ENCODE peak calls at places on chromosomes 1 and 21, in nine cellular contexts. One of them, this sample, is unnamed.

GRCh38 chr1:190377294-190377693 is 100.4 kb downstream of the BRINP3 start:
- DNase-seq in tibial nerve: no peak
- DNase-seq in cardiac fibroblast: no peak
- DNase-seq in T-helper 1 cell: no peak
- DNase-seq in NCI-H510A: no peak
- DNase-seq in RPMI8226: peak; percentile 13
- DNase-seq in adrenal gland: no peak
- DNase-seq in T-helper 9 cell: no peak
- DNase-seq in activated effector memory CD4-positive, alpha-beta T cell treated with anti-CD3 and anti-CD28 coated beads, Interleukin-2, amount 50 U/mL, for 16 hours: no peak
- DNase-seq in this sample: no peak

GRCh38 chr1:236861560-236862230 is 66.6 kb downstream of the MTR start:
- DNase-seq in RPMI8226: no peak
- DNase-seq in cardiac fibroblast: peak; percentile 18
- DNase-seq in adrenal gland: no peak
- DNase-seq in tibial nerve: no peak
- DNase-seq in T-helper 9 cell: no peak
- DNase-seq in T-helper 1 cell: no peak
- DNase-seq in activated effector memory CD4-positive, alpha-beta T cell treated with anti-CD3 and anti-CD28 coated beads, Interleukin-2, amount 50 U/mL, for 16 hours: no peak
- DNase-seq in NCI-H510A: no peak
- DNase-seq in this sample: no peak

GRCh38 chr1:193479187-193479586 is 292.8 kb upstream of the B3GALT2 start:
- DNase-seq in activated effector memory CD4-positive, alpha-beta T cell treated with anti-CD3 and anti-CD28 coated beads, Interleukin-2, amount 50 U/mL, for 16 hours: peak; percentile 87
- DNase-seq in cardiac fibroblast: no peak
- DNase-seq in tibial nerve: no peak
- DNase-seq in NCI-H510A: no peak
- DNase-seq in T-helper 9 cell: peak; percentile 66
- DNase-seq in adrenal gland: peak; percentile 53
- DNase-seq in RPMI8226: peak; percentile 88
- DNase-seq in T-helper 1 cell: peak; percentile 98
- DNase-seq in this sample: no peak

GRCh38 chr1:42319128-42319851 is 15.7 kb downstream of the FOXJ3 start:
- DNase-seq in cardiac fibroblast: peak; percentile 67
- DNase-seq in T-helper 9 cell: no peak
- DNase-seq in activated effector memory CD4-positive, alpha-beta T cell treated with anti-CD3 and anti-CD28 coated beads, Interleukin-2, amount 50 U/mL, for 16 hours: no peak
- DNase-seq in T-helper 1 cell: peak; percentile 8
- DNase-seq in tibial nerve: no peak
- DNase-seq in NCI-H510A: no peak
- DNase-seq in RPMI8226: no peak
- DNase-seq in adrenal gland: no peak
- DNase-seq in this sample: peak; percentile 36

GRCh38 chr1:205504311-205505075 is at the start of gene CDK18:
- DNase-seq in NCI-H510A: peak; percentile 91
- DNase-seq in T-helper 9 cell: peak; percentile 16
- DNase-seq in RPMI8226: peak; percentile 90
- DNase-seq in activated effector memory CD4-positive, alpha-beta T cell treated with anti-CD3 and anti-CD28 coated beads, Interleukin-2, amount 50 U/mL, for 16 hours: peak; percentile 75
- DNase-seq in cardiac fibroblast: no peak
- DNase-seq in tibial nerve: peak; percentile 49
- DNase-seq in adrenal gland: peak; percentile 94
- DNase-seq in T-helper 1 cell: no peak
- DNase-seq in this sample: peak; percentile 57

GRCh38 chr1:169452921-169453320 is 25.6 kb upstream of the CCDC181 start:
- DNase-seq in NCI-H510A: no peak
- DNase-seq in T-helper 9 cell: no peak
- DNase-seq in activated effector memory CD4-positive, alpha-beta T cell treated with anti-CD3 and anti-CD28 coated beads, Interleukin-2, amount 50 U/mL, for 16 hours: no peak
- DNase-seq in cardiac fibroblast: no peak
- DNase-seq in adrenal gland: no peak
- DNase-seq in RPMI8226: no peak
- DNase-seq in T-helper 1 cell: no peak
- DNase-seq in tibial nerve: no peak
- DNase-seq in this sample: no peak

GRCh38 chr1:192954705-192955265 is 104.4 kb downstream of the UCHL5 start:
- DNase-seq in T-helper 1 cell: no peak
- DNase-seq in NCI-H510A: no peak
- DNase-seq in tibial nerve: no peak
- DNase-seq in cardiac fibroblast: peak; percentile 56
- DNase-seq in RPMI8226: no peak
- DNase-seq in T-helper 9 cell: no peak
- DNase-seq in activated effector memory CD4-positive, alpha-beta T cell treated with anti-CD3 and anti-CD28 coated beads, Interleukin-2, amount 50 U/mL, for 16 hours: no peak
- DNase-seq in adrenal gland: no peak
- DNase-seq in this sample: no peak

GRCh38 chr1:184163674-184164470 is 112.3 kb downstream of the TSEN15 start:
- DNase-seq in T-helper 9 cell: no peak
- DNase-seq in NCI-H510A: no peak
- DNase-seq in RPMI8226: no peak
- DNase-seq in adrenal gland: peak; percentile 58
- DNase-seq in T-helper 1 cell: peak; percentile 77
- DNase-seq in tibial nerve: no peak
- DNase-seq in cardiac fibroblast: peak; percentile 52
- DNase-seq in activated effector memory CD4-positive, alpha-beta T cell treated with anti-CD3 and anti-CD28 coated beads, Interleukin-2, amount 50 U/mL, for 16 hours: no peak
- DNase-seq in this sample: peak; percentile 81

GRCh38 chr21:46056450-46056903 is 41.4 kb upstream of the COL6A2 start:
- DNase-seq in NCI-H510A: no peak
- DNase-seq in T-helper 9 cell: no peak
- DNase-seq in tibial nerve: peak; percentile 58
- DNase-seq in adrenal gland: peak; percentile 73
- DNase-seq in activated effector memory CD4-positive, alpha-beta T cell treated with anti-CD3 and anti-CD28 coated beads, Interleukin-2, amount 50 U/mL, for 16 hours: peak; percentile 51
- DNase-seq in RPMI8226: no peak
- DNase-seq in cardiac fibroblast: peak; percentile 88
- DNase-seq in T-helper 1 cell: no peak
- DNase-seq in this sample: peak; percentile 86

GRCh38 chr1:172138636-172139035 is 281.8 kb upstream of the C1orf105 start:
- DNase-seq in T-helper 1 cell: no peak
- DNase-seq in RPMI8226: no peak
- DNase-seq in NCI-H510A: no peak
- DNase-seq in cardiac fibroblast: peak; percentile 23
- DNase-seq in tibial nerve: no peak
- DNase-seq in activated effector memory CD4-positive, alpha-beta T cell treated with anti-CD3 and anti-CD28 coated beads, Interleukin-2, amount 50 U/mL, for 16 hours: no peak
- DNase-seq in T-helper 9 cell: no peak
- DNase-seq in adrenal gland: no peak
- DNase-seq in this sample: no peak

GRCh38 chr1:207079706-207080246 is 8.9 kb upstream of the C4BPB start:
- DNase-seq in NCI-H510A: no peak
- DNase-seq in tibial nerve: no peak
- DNase-seq in adrenal gland: no peak
- DNase-seq in T-helper 1 cell: no peak
- DNase-seq in cardiac fibroblast: no peak
- DNase-seq in T-helper 9 cell: no peak
- DNase-seq in RPMI8226: no peak
- DNase-seq in activated effector memory CD4-positive, alpha-beta T cell treated with anti-CD3 and anti-CD28 coated beads, Interleukin-2, amount 50 U/mL, for 16 hours: no peak
- DNase-seq in this sample: no peak

GRCh38 chr1:147598631-147599361 is 57.5 kb downstream of the BCL9 start:
- DNase-seq in T-helper 9 cell: peak; percentile 20
- DNase-seq in tibial nerve: no peak
- DNase-seq in T-helper 1 cell: peak; percentile 35
- DNase-seq in cardiac fibroblast: peak; percentile 20
- DNase-seq in activated effector memory CD4-positive, alpha-beta T cell treated with anti-CD3 and anti-CD28 coated beads, Interleukin-2, amount 50 U/mL, for 16 hours: peak; percentile 73
- DNase-seq in adrenal gland: no peak
- DNase-seq in NCI-H510A: no peak
- DNase-seq in RPMI8226: peak; percentile 36
- DNase-seq in this sample: no peak

GRCh38 chr1:43004587-43005459 is 46.2 kb upstream of the SLC2A1 start:
- DNase-seq in tibial nerve: no peak
- DNase-seq in activated effector memory CD4-positive, alpha-beta T cell treated with anti-CD3 and anti-CD28 coated beads, Interleukin-2, amount 50 U/mL, for 16 hours: no peak
- DNase-seq in RPMI8226: no peak
- DNase-seq in adrenal gland: no peak
- DNase-seq in NCI-H510A: no peak
- DNase-seq in cardiac fibroblast: no peak
- DNase-seq in T-helper 9 cell: no peak
- DNase-seq in T-helper 1 cell: no peak
- DNase-seq in this sample: no peak

GRCh38 chr1:16351994-16352841 is at the start of gene FBXO42:
- DNase-seq in T-helper 1 cell: peak; percentile 91
- DNase-seq in NCI-H510A: peak; percentile 97
- DNase-seq in activated effector memory CD4-positive, alpha-beta T cell treated with anti-CD3 and anti-CD28 coated beads, Interleukin-2, amount 50 U/mL, for 16 hours: peak; percentile 97
- DNase-seq in adrenal gland: peak; percentile 94
- DNase-seq in cardiac fibroblast: peak; percentile 90
- DNase-seq in RPMI8226: peak; percentile 96
- DNase-seq in tibial nerve: peak; percentile 80
- DNase-seq in T-helper 9 cell: peak; percentile 85
- DNase-seq in this sample: peak; percentile 98

This sample was measured in GM03348.